ENCODE peak calls at places on chromosomes 5 and 9, in six cellular contexts. J, R, E, K, Q and B are unnamed samples.

GRCh38 chr9:26893030-26893676 is 551 bp upstream of the CAAP1 start:
- DNase-seq in K (no peak), J (no peak), Q (no peak), E (no peak), R (no peak), B (no peak)

GRCh38 chr5:115418788-115419187 is 122.3 kb upstream of the CCDC112 start:
- DNase-seq in J (no peak), E (no peak), K (peak), R (no peak), Q (no peak), B (peak)

GRCh38 chr9:86040281-86041155 is 58.8 kb downstream of the GOLM1 start:
- DNase-seq in Q (no peak), R (no peak), E (no peak), J (no peak), K (peak), B (no peak)

GRCh38 chr5:125134216-125135081 is 388.0 kb upstream of the ZNF608 start:
- DNase-seq in E (no peak), R (no peak), J (no peak), K (no peak), Q (peak), B (no peak)

GRCh38 chr9:13939129-13939528 is 374.8 kb downstream of the NFIB start:
- DNase-seq in J (no peak), E (no peak), Q (peak), K (no peak), R (no peak), B (no peak)

GRCh38 chr9:101027733-101028345 is 688 bp upstream of the PLPPR1 start:
- DNase-seq in Q (no peak), K (peak), E (no peak), J (no peak), R (no peak), B (peak)

GRCh38 chr5:124870070-124870469 is 123.6 kb upstream of the ZNF608 start:
- DNase-seq in R (no peak), E (no peak), Q (no peak), K (no peak), J (no peak), B (no peak)

GRCh38 chr9:124697326-124698200 is 73.5 kb downstream of the NR6A1 start:
- DNase-seq in Q (no peak), K (no peak), J (no peak), E (no peak), R (no peak), B (no peak)

GRCh38 chr5:175288048-175288621 is 155.8 kb downstream of the DRD1 start:
- DNase-seq in K (no peak), Q (no peak), J (peak), E (peak), R (no peak), B (no peak)

GRCh38 chr9:21904371-21904770 is 89.8 kb downstream of the CDKN2A start:
- DNase-seq in J (no peak), Q (no peak), E (no peak), R (no peak), K (no peak), B (no peak)

GRCh38 chr9:93108301-93109041 is 12.5 kb downstream of the CARD19 start:
- DNase-seq in E (peak), J (no peak), K (no peak), Q (no peak), R (peak), B (no peak)

GRCh38 chr5:115309751-115310370 is 13.4 kb upstream of the CCDC112 start:
- DNase-seq in K (peak), Q (no peak), R (no peak), J (no peak), E (no peak), B (no peak)

GRCh38 chr9:113682297-113682771 is 193.8 kb upstream of the ZNF618 start:
- DNase-seq in Q (peak), E (peak), J (peak), R (no peak), K (peak), B (peak)

GRCh38 chr9:36623280-36623679 is 50.6 kb downstream of the MELK start:
- DNase-seq in R (no peak), J (no peak), Q (peak), K (no peak), E (no peak), B (no peak)

GRCh38 chr9:22035591-22036011 is 26.5 kb upstream of the CDKN2B start:
- DNase-seq in E (no peak), J (no peak), Q (no peak), K (no peak), R (no peak), B (no peak)

GRCh38 chr5:107464403-107464802 is 206.3 kb downstream of the EFNA5 start:
- DNase-seq in E (no peak), Q (no peak), J (no peak), R (no peak), K (no peak), B (no peak)